ENCODE peak calls at places on chromosomes 13 and 19, in nine cellular contexts. V is H9, E is heart left ventricle, D is foreskin keratinocyte, W is uterus, L is AG09319, O is breast epithelium, T is choroid plexus epithelial cell, M is stomach. B is an unnamed sample.

GRCh38 chr13:90622547-90622946 is 724.9 kb upstream of the MIR17HG start:
- DNase-seq in V (no peak), W (no peak), L (no peak), T (peak; percentile 48), O (no peak), M (no peak), E (no peak), D (peak; percentile 87), B (no peak)

GRCh38 chr19:16018106-16018755 is 58.1 kb upstream of the TPM4 start:
- DNase-seq in T (no peak), M (peak; percentile 20), V (no peak), O (no peak), E (no peak), L (no peak), W (no peak), D (no peak), B (no peak)

GRCh38 chr13:113935523-113935922 is 38.4 kb downstream of the C13orf46 start:
- DNase-seq in V (no peak), D (no peak), E (no peak), T (no peak), M (no peak), L (no peak), W (peak; percentile 11), O (no peak), B (no peak)

GRCh38 chr13:85312071-85312470 is 487.1 kb downstream of the SLITRK6 start:
- DNase-seq in T (no peak), V (no peak), L (no peak), W (no peak), M (no peak), D (no peak), E (no peak), O (no peak), B (no peak)

GRCh38 chr19:39969266-39969665 is 1.7 kb upstream of the PSMC4 start:
- DNase-seq in O (no peak), D (peak; percentile 73), E (no peak), T (peak; percentile 76), V (no peak), M (peak; percentile 40), L (no peak), W (no peak), B (no peak)

GRCh38 chr19:44808463-44809371 is at the start of gene BCAM:
- DNase-seq in O (peak; percentile 81), V (peak; percentile 81), T (peak; percentile 69), L (peak; percentile 35), M (peak; percentile 82), W (peak; percentile 83), D (no peak), E (peak; percentile 90), B (peak; percentile 57)

GRCh38 chr13:27922974-27923612 is 3.3 kb downstream of the PDX1 start:
- DNase-seq in L (no peak), O (no peak), M (no peak), D (no peak), E (no peak), W (no peak), T (no peak), V (no peak), B (no peak)

GRCh38 chr13:24694907-24695306 is 14.7 kb downstream of the ATP12A start:
- DNase-seq in O (no peak), V (no peak), L (no peak), E (no peak), W (no peak), D (no peak), M (no peak), T (no peak), B (no peak)

GRCh38 chr13:52356327-52356726 is 49.6 kb downstream of the THSD1 start:
- DNase-seq in D (peak; percentile 84), W (no peak), V (no peak), L (no peak), E (no peak), O (no peak), M (no peak), T (peak; percentile 34), B (no peak)

GRCh38 chr19:44582581-44583265 is 30.6 kb upstream of the IGSF23 start:
- DNase-seq in O (no peak), E (no peak), M (no peak), L (no peak), T (peak; percentile 46), D (no peak), W (no peak), V (peak; percentile 79), B (no peak)

GRCh38 chr13:42574011-42574410 is at the start of gene TNFSF11:
- DNase-seq in L (no peak), M (no peak), D (peak; percentile 7), T (peak; percentile 51), E (no peak), V (peak; percentile 73), O (no peak), W (no peak), B (no peak)

GRCh38 chr13:73365240-73365639 is 306.4 kb downstream of the KLF5 start:
- DNase-seq in O (no peak), E (no peak), L (no peak), V (no peak), T (no peak), D (no peak), W (no peak), M (no peak), B (no peak)

DNA sequence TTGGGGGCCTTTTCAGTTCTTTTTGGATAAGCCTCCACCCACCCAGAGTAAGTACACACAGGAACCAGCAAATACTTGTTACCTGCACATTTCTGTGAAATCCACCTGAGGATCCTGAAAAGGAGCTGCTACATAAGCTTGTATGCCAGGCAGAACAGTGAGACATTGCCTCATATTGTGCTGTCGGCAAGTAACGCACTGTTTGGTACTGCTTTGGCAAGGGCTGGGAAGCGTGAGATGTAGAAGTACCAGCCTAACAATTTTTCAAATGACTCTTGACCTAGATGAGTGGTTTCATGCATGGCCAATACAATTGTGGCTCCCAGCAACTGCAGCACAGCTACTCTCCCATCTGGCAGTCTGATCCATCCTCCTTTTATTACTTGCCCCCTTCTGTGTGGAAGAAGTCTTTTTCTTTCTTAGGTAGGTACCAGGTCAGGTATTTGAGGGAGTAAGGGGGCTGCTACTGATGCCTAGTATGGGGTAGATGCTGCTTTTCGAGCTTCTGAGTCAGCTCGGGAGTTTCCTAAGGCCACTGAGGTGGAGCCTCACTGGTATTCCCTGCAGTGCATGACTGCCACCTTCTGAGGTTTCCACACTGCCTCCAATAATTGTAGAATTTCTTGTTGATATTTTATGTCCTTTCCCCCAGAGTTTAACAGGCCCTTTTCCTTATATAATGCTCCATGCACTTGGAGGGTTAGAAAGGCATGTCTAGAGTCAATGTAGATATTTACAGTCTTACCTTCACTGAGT is 52.2 kb downstream of the ZNF737 start:
- DNase-seq in W (no peak), T (no peak), D (no peak), V (no peak), M (no peak), L (no peak), E (no peak), O (no peak), B (no peak)
- TF ChIP-seq CTCF in W (no peak), T (no peak), D (no peak), V (no peak), M (no peak), L (no peak), E (no peak), O (no peak), B (no peak)

GRCh38 chr13:58318495-58319167 is 687.1 kb downstream of the PCDH17 start:
- DNase-seq in D (no peak), O (no peak), E (no peak), V (no peak), W (no peak), L (no peak), M (no peak), T (no peak), B (no peak)

DNA sequence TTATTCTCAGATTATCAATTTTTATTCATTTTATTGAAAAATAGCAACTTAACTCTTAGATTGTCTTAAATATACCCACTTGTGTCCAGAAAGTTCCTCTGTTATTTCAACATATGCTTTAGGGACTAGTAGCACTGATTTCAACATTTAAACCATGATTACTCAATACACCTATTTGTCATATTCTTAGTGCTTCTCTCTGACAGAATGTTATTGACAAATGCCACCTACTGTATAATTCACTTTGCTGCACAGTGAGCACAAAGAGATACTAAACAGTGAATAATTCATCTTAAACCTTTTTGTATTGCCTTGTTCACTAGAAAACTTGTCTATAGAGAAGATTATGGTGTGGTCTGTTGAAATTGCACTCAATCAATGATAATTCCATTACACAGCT is 692.6 kb downstream of the PCDH17 start:
- DNase-seq in O (no peak), D (no peak), L (no peak), V (no peak), E (no peak), W (no peak), T (no peak), M (no peak), B (no peak)
- TF ChIP-seq CTCF in O (no peak), D (no peak), L (no peak), V (no peak), E (no peak), W (no peak), T (no peak), M (no peak), B (no peak)

GRCh38 chr13:25934127-25934526 is 117.7 kb downstream of the SHISA2 start:
- DNase-seq in D (no peak), T (no peak), W (no peak), M (no peak), E (no peak), V (no peak), O (no peak), L (no peak), B (no peak)
- TF ChIP-seq CTCF in D (no peak), T (no peak), W (no peak), M (no peak), E (no peak), V (no peak), O (no peak), L (no peak), B (no peak)

DNA sequence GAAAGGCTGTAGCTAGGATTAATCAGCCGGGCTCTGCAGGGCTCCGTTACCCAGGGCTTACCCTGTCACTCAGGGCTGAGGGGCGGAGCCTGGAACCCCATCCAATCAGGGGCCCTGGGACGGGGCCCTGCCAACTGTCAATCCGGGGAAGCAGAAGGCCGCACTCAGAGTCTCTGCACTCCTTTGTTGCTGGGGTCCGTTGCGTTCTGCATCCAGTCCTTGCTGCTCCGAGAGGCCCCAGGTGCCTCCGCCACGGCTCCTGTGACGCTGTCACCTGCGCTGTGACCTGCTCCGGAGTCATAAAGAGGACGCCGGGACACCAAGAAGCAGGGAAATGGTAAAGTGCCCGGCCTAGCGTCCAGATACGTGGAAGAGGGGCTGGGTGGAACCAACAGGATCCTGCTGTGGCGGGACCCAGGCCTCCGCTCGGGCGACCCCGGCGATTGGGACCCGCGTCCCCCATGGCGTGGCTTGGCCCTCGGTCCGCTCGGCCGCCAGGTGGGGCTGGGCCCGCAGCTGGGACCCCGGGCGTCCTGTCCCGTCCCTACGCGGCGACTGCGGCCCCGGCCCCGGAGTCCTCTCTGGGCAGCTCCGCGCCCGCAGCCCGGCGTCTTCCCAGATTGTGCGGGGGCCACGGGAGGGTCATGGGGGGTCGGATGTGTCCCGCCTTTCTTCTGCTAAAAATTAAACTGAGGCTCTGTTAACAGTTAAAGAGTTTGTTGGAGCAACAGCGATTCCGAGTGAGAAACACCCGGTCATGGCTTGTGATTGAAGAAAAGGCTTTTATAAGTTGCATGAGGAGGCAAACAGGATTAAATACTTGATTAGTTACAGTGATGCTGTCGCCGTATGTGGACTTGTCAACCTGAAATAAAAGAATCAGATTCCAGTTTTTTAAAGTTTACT is at the start of gene ZNF491:
- DNase-seq in O (peak; percentile 88), L (peak; percentile 61), D (peak; percentile 80), W (peak; percentile 87), E (peak; percentile 93), M (peak; percentile 94), V (peak; percentile 95), T (peak; percentile 93), B (peak; percentile 86)
- TF ChIP-seq CTCF in O (no peak), L (no peak), D (peak; percentile 48), W (peak; percentile 23), E (peak; percentile 46), M (peak; percentile 19), V (peak; percentile 61), T (peak; percentile 12), B (no peak)